ENCODE peak calls at places on chromosomes 3 and 15, in four cellular contexts. Z is endothelial cell of umbilical vein, N is K562, F is IMR-90. S is an unnamed sample.

GRCh38 chr3:197520311-197521276 is 35.2 kb downstream of the BDH1 start:
- DNase-seq in Z (no peak), N (peak), F (peak), S (no peak)

GRCh38 chr15:50128266-50128665 is 9.2 kb upstream of the ATP8B4 start:
- DNase-seq in Z (no peak), N (no peak), F (no peak), S (no peak)

GRCh38 chr3:143139786-143140185 is 20.2 kb downstream of the CHST2 start:
- DNase-seq in Z (peak), N (no peak), F (peak), S (no peak)

GRCh38 chr3:82178291-82178690 is 416.8 kb upstream of the GBE1 start:
- DNase-seq in Z (no peak), N (no peak), F (no peak), S (no peak)

GRCh38 chr3:139906441-139906840 is 28.5 kb upstream of the CLSTN2 start:
- DNase-seq in Z (no peak), N (no peak), F (peak), S (no peak)

GRCh38 chr3:195209083-195209835 is 61.7 kb downstream of the XXYLT1 start:
- DNase-seq in Z (no peak), N (no peak), F (peak), S (no peak)

GRCh38 chr3:124014366-124014942 is 22.5 kb upstream of the ROPN1 start:
- DNase-seq in Z (peak), N (no peak), F (peak), S (no peak)

GRCh38 chr3:24793896-24794295 is 299.2 kb upstream of the THRB start:
- DNase-seq in Z (no peak), N (no peak), F (no peak), S (no peak)

GRCh38 chr3:177211503-177212277 is 14.4 kb upstream of the TBL1XR1 start:
- DNase-seq in Z (no peak), N (no peak), F (no peak), S (no peak)

GRCh38 chr15:69590201-69590600 is 137.6 kb downstream of the RPLP1 start:
- DNase-seq in Z (no peak), N (no peak), F (no peak), S (no peak)

GRCh38 chr3:66858656-66859381 is 139.3 kb upstream of the KBTBD8 start:
- DNase-seq in Z (no peak), N (peak), F (no peak), S (no peak)

DNA sequence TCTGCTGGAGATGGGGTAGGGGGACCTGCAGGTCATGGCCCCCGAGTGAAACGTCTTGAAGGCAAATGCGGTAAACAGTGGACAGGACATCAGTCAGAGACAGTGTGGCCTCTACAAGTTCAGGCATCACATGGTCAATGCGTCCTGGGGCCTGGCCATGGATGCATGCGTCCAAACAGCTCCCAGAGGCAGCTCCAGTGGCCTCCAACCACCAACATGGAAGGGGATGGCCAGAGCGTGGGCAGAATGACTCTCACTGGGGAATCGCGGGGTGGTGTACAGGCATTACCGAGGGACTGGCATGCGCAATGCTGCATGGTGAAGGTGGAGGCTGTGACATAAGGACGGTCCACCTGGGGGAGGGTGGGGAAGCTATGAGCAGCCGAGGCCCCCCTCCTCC is 35.6 kb upstream of the IQSEC1 start:
- DNase-seq in Z (no peak), N (no peak), F (no peak), S (no peak)
- TF ChIP-seq FOS in Z (no peak), N (no peak), F (no peak), S (no peak)

DNA sequence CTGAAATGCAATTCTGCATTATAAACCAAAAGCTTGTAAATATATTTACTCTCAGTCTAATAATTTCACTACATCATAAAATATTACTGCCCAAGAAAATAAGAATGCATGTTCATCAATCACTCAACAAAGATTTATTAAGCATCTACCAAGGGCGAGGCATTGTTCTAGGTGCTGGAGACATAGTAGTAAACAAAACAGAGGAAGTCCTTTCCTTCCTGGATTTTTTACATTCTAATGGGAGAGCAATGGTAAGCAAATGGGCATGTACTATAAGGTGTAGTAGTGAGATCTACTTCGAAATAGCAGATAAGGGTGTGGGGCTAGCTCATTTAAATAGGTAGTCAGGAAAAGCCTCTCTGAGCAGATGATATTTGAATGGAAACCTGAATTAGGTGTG is 10.8 kb upstream of the ZFYVE19 start:
- DNase-seq in Z (peak), N (no peak), F (no peak), S (no peak)
- TF ChIP-seq FOS in Z (no peak), N (no peak), F (no peak), S (no peak)

DNA sequence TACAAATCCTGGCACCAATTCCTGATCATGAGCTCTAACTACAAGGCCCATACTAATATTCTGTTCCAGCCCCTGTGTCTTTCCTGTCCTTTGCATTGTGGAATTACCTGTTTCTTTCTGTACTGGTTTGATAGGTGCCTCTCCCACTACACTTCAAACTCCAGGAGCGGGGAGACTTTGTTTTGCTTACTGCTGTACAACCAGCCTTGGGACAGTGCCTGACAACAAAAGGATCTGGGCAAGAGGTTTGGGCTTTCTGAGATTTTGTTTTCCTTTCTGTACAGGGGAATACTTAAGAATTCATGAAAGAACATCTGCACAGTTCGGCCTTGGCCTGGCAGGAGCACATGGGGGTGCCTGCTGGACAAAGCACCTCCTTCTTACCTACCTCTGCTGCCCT is 45.1 kb downstream of the ZDHHC3 start:
- DNase-seq in Z (no peak), N (no peak), F (no peak), S (no peak)
- TF ChIP-seq FOS in Z (no peak), N (no peak), F (no peak), S (no peak)

GRCh38 chr3:13451301-13451673 is 28.8 kb upstream of the HDAC11 start:
- DNase-seq in Z (no peak), N (peak), F (peak), S (no peak)
- TF ChIP-seq FOS in Z (no peak), N (no peak), F (no peak), S (no peak)

GRCh38 chr15:74424901-74425528 is 8.7 kb downstream of the SEMA7A start:
- DNase-seq in Z (no peak), N (no peak), F (no peak), S (no peak)

GRCh38 chr15:74427607-74428441 is 5.9 kb downstream of the SEMA7A start:
- DNase-seq in Z (no peak), N (peak), F (no peak), S (no peak)

GRCh38 chr15:74423443-74424257 is 10.1 kb downstream of the SEMA7A start:
- DNase-seq in Z (no peak), N (no peak), F (no peak), S (no peak)

GRCh38 chr15:74426404-74427281 is 7.1 kb downstream of the SEMA7A start:
- DNase-seq in Z (no peak), N (no peak), F (no peak), S (no peak)

DNA sequence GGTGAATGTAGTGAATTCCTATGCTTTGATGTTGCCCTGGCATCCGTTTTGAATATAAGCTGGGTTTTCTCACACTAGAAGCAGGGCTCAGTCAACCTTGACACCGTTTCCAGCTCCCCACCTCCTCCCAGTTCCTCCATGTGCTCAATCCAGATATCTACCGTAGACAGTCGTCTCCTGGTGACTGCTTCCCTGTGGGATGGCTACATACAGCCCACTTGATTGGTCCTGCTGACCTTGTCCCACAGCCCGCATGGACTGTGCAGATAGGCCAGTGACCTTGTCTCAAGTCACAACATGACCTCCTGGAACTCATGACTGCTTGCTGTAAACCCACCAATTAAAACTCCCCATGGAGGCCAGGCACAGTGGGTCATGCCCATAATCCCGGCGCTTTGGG is 8.1 kb downstream of the SEMA7A start:
- DNase-seq in Z (no peak), N (peak), F (no peak), S (no peak)
- TF ChIP-seq FOS in Z (no peak), N (no peak), F (no peak), S (no peak)

DNA sequence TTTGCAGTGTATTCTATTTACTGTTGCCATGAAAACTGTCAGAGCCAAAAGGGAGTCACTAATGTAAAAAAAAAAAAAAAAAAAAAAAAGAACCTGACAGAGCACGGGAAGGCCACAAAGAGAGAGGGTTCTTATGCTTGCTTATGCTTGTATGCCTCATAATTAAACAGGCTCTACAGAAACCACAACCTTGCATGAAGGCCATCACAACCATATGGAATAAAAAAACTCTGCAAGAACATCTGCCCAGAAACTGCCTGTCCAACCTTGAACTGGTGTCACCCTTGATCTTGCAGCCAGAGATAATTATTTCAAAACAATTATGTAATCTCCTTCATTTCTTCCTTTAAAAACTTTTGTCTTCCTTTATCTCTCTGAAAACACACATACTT is 50.0 kb downstream of the CFAP20DC start:
- DNase-seq in Z (no peak), N (no peak), F (peak), S (no peak)
- TF ChIP-seq FOS in Z (no peak), N (no peak), F (no peak), S (no peak)

GRCh38 chr15:81295466-81296145 is 28.3 kb downstream of the STARD5 start:
- DNase-seq in Z (no peak), N (no peak), F (no peak), S (no peak)
- TF ChIP-seq FOS in Z (no peak), N (no peak), F (no peak), S (no peak)

S was measured in GM12878.